ENCODE peak calls at places on chromosomes 1 and 21, in five cellular contexts. One of them, this sample, is unnamed.

GRCh38 chr1:192160186-192160585 is 1.9 kb downstream of the RGS18 start:
- DNase-seq in activated naive CD8-positive, alpha-beta T cell treated with anti-CD3 and anti-CD28 coated beads for 36 hours: no peak
- DNase-seq in immature natural killer cell: no peak
- DNase-seq in NCI-H2107: no peak
- DNase-seq in ovary: no peak
- DNase-seq in this sample: no peak

GRCh38 chr21:17146426-17146825 is 366.4 kb upstream of the CXADR start:
- DNase-seq in immature natural killer cell: no peak
- DNase-seq in NCI-H2107: no peak
- DNase-seq in activated naive CD8-positive, alpha-beta T cell treated with anti-CD3 and anti-CD28 coated beads for 36 hours: no peak
- DNase-seq in ovary: no peak
- DNase-seq in this sample: no peak

GRCh38 chr1:245609354-245609753 is 454.6 kb downstream of the KIF26B start:
- DNase-seq in immature natural killer cell: no peak
- DNase-seq in NCI-H2107: no peak
- DNase-seq in ovary: no peak
- DNase-seq in activated naive CD8-positive, alpha-beta T cell treated with anti-CD3 and anti-CD28 coated beads for 36 hours: no peak
- DNase-seq in this sample: no peak

GRCh38 chr1:53198241-53198651 is 1.6 kb downstream of the CPT2 start:
- DNase-seq in activated naive CD8-positive, alpha-beta T cell treated with anti-CD3 and anti-CD28 coated beads for 36 hours: no peak
- DNase-seq in ovary: no peak
- DNase-seq in NCI-H2107: no peak
- DNase-seq in immature natural killer cell: no peak
- DNase-seq in this sample: no peak

GRCh38 chr1:85465099-85465790 is at the start of gene DDAH1:
- DNase-seq in immature natural killer cell: no peak
- DNase-seq in NCI-H2107: no peak
- DNase-seq in activated naive CD8-positive, alpha-beta T cell treated with anti-CD3 and anti-CD28 coated beads for 36 hours: peak; percentile 35
- DNase-seq in ovary: peak; percentile 63
- DNase-seq in this sample: peak; percentile 14

GRCh38 chr1:24822887-24823286 is 77.6 kb downstream of the CLIC4 start:
- DNase-seq in NCI-H2107: no peak
- DNase-seq in ovary: no peak
- DNase-seq in immature natural killer cell: no peak
- DNase-seq in activated naive CD8-positive, alpha-beta T cell treated with anti-CD3 and anti-CD28 coated beads for 36 hours: no peak
- DNase-seq in this sample: no peak

GRCh38 chr1:223670458-223671159 is 5.1 kb upstream of the CAPN8 start:
- DNase-seq in NCI-H2107: no peak
- DNase-seq in ovary: no peak
- DNase-seq in activated naive CD8-positive, alpha-beta T cell treated with anti-CD3 and anti-CD28 coated beads for 36 hours: no peak
- DNase-seq in immature natural killer cell: no peak
- DNase-seq in this sample: peak; percentile 18

GRCh38 chr1:105088166-105088565 is 1338.5 kb downstream of the AMY1C start:
- DNase-seq in activated naive CD8-positive, alpha-beta T cell treated with anti-CD3 and anti-CD28 coated beads for 36 hours: no peak
- DNase-seq in NCI-H2107: no peak
- DNase-seq in immature natural killer cell: no peak
- DNase-seq in ovary: no peak
- DNase-seq in this sample: no peak

GRCh38 chr1:86155061-86155806 is 1.3 kb downstream of the COL24A1 start:
- DNase-seq in immature natural killer cell: no peak
- DNase-seq in NCI-H2107: no peak
- DNase-seq in ovary: peak; percentile 29
- DNase-seq in activated naive CD8-positive, alpha-beta T cell treated with anti-CD3 and anti-CD28 coated beads for 36 hours: no peak
- DNase-seq in this sample: no peak

GRCh38 chr1:234848972-234849641 is 239.1 kb upstream of the IRF2BP2 start:
- DNase-seq in NCI-H2107: no peak
- DNase-seq in immature natural killer cell: no peak
- DNase-seq in activated naive CD8-positive, alpha-beta T cell treated with anti-CD3 and anti-CD28 coated beads for 36 hours: no peak
- DNase-seq in ovary: no peak
- DNase-seq in this sample: no peak

GRCh38 chr1:169107673-169108160 is 1.2 kb downstream of the ATP1B1 start:
- DNase-seq in activated naive CD8-positive, alpha-beta T cell treated with anti-CD3 and anti-CD28 coated beads for 36 hours: peak; percentile 18
- DNase-seq in immature natural killer cell: no peak
- DNase-seq in NCI-H2107: no peak
- DNase-seq in ovary: peak; percentile 30
- DNase-seq in this sample: peak; percentile 42

GRCh38 chr1:55140546-55140983 is 74.6 kb downstream of the USP24 start:
- DNase-seq in NCI-H2107: peak; percentile 73
- DNase-seq in immature natural killer cell: peak; percentile 67
- DNase-seq in ovary: peak; percentile 43
- DNase-seq in activated naive CD8-positive, alpha-beta T cell treated with anti-CD3 and anti-CD28 coated beads for 36 hours: peak; percentile 64
- DNase-seq in this sample: peak; percentile 72

GRCh38 chr21:16250282-16250681 is 520.5 kb downstream of the USP25 start:
- DNase-seq in activated naive CD8-positive, alpha-beta T cell treated with anti-CD3 and anti-CD28 coated beads for 36 hours: no peak
- DNase-seq in immature natural killer cell: no peak
- DNase-seq in NCI-H2107: no peak
- DNase-seq in ovary: no peak
- DNase-seq in this sample: no peak

GRCh38 chr21:37669249-37669648 is 247.0 kb downstream of the KCNJ6 start:
- DNase-seq in NCI-H2107: no peak
- DNase-seq in activated naive CD8-positive, alpha-beta T cell treated with anti-CD3 and anti-CD28 coated beads for 36 hours: no peak
- DNase-seq in immature natural killer cell: no peak
- DNase-seq in ovary: no peak
- DNase-seq in this sample: no peak

GRCh38 chr21:27244356-27244755 is 277.5 kb upstream of the ADAMTS5 start:
- DNase-seq in activated naive CD8-positive, alpha-beta T cell treated with anti-CD3 and anti-CD28 coated beads for 36 hours: no peak
- DNase-seq in ovary: no peak
- DNase-seq in immature natural killer cell: no peak
- DNase-seq in NCI-H2107: no peak
- DNase-seq in this sample: no peak

GRCh38 chr1:46205141-46205540 is 2.0 kb downstream of the LURAP1 start:
- DNase-seq in ovary: no peak
- DNase-seq in immature natural killer cell: no peak
- DNase-seq in activated naive CD8-positive, alpha-beta T cell treated with anti-CD3 and anti-CD28 coated beads for 36 hours: no peak
- DNase-seq in NCI-H2107: no peak
- DNase-seq in this sample: no peak

GRCh38 chr21:16308269-16308668 is 578.5 kb downstream of the USP25 start:
- DNase-seq in immature natural killer cell: no peak
- DNase-seq in NCI-H2107: no peak
- DNase-seq in activated naive CD8-positive, alpha-beta T cell treated with anti-CD3 and anti-CD28 coated beads for 36 hours: no peak
- DNase-seq in ovary: no peak
- DNase-seq in this sample: no peak

GRCh38 chr1:94617139-94617805 is 75.7 kb upstream of the F3 start:
- DNase-seq in NCI-H2107: no peak
- DNase-seq in activated naive CD8-positive, alpha-beta T cell treated with anti-CD3 and anti-CD28 coated beads for 36 hours: no peak
- DNase-seq in ovary: no peak
- DNase-seq in immature natural killer cell: no peak
- DNase-seq in this sample: no peak

GRCh38 chr1:234969630-234970370 is 158.8 kb downstream of the TOMM20 start:
- DNase-seq in immature natural killer cell: no peak
- DNase-seq in ovary: peak; percentile 78
- DNase-seq in activated naive CD8-positive, alpha-beta T cell treated with anti-CD3 and anti-CD28 coated beads for 36 hours: no peak
- DNase-seq in NCI-H2107: peak; percentile 61
- DNase-seq in this sample: peak; percentile 17

GRCh38 chr1:28208818-28209441 is 23.9 kb downstream of the DNAJC8 start:
- DNase-seq in immature natural killer cell: peak; percentile 63
- DNase-seq in ovary: no peak
- DNase-seq in activated naive CD8-positive, alpha-beta T cell treated with anti-CD3 and anti-CD28 coated beads for 36 hours: peak; percentile 31
- DNase-seq in NCI-H2107: peak; percentile 17
- DNase-seq in this sample: peak; percentile 54

GRCh38 chr1:164953095-164953494 is 394.1 kb downstream of the PBX1 start:
- DNase-seq in NCI-H2107: no peak
- DNase-seq in ovary: no peak
- DNase-seq in immature natural killer cell: no peak
- DNase-seq in activated naive CD8-positive, alpha-beta T cell treated with anti-CD3 and anti-CD28 coated beads for 36 hours: no peak
- DNase-seq in this sample: no peak

This sample was measured in stimulated activated naive CD8-positive, alpha-beta T cell treated with anti-CD3 and anti-CD28 coated beads, Interleukin-15, Interleukin-2, amounts not matched to agents 100 U/mL and 50 U/mL, for 24 hours.